ENCODE peak calls at places on chromosomes 11 and 22, in seven cellular contexts. A, C, B, G, I, F and Q are unnamed samples.

GRCh38 chr11:114040706-114041211 is 18.8 kb upstream of the ZBTB16 start:
- DNase-seq in A (no peak), C (no peak), B (no peak), G (no peak), I (no peak), F (no peak), Q (no peak)

GRCh38 chr11:96137357-96137756 is 205.6 kb downstream of the MAML2 start:
- DNase-seq in A (no peak), C (no peak), B (no peak), G (no peak), I (no peak), F (no peak), Q (no peak)

GRCh38 chr22:47835726-47836125 is 1073.3 kb downstream of the TBC1D22A start:
- DNase-seq in A (no peak), C (no peak), B (no peak), G (no peak), I (no peak), F (no peak), Q (peak; percentile 55)

GRCh38 chr11:57597461-57597892 is at the start of gene SERPING1:
- DNase-seq in A (no peak), C (peak; percentile 69), B (no peak), G (no peak), I (no peak), F (no peak), Q (no peak)

GRCh38 chr11:44632466-44633123 is 67.1 kb downstream of the CD82 start:
- DNase-seq in A (no peak), C (no peak), B (no peak), G (no peak), I (no peak), F (no peak), Q (no peak)

GRCh38 chr11:128061321-128061871 is 526.0 kb downstream of the ETS1 start:
- DNase-seq in A (peak; percentile 66), C (no peak), B (no peak), G (no peak), I (no peak), F (peak; percentile 71), Q (no peak)

GRCh38 chr22:25514436-25514835 is 50.0 kb upstream of the GRK3 start:
- DNase-seq in A (no peak), C (no peak), B (no peak), G (no peak), I (no peak), F (no peak), Q (no peak)

GRCh38 chr11:68946416-68947090 is 34.2 kb downstream of the MRGPRD start:
- DNase-seq in A (no peak), C (peak; percentile 56), B (no peak), G (peak; percentile 42), I (no peak), F (no peak), Q (peak; percentile 87)

GRCh38 chr11:59578369-59578768 is 37.2 kb downstream of the OSBP start:
- DNase-seq in A (no peak), C (no peak), B (no peak), G (no peak), I (no peak), F (no peak), Q (no peak)

GRCh38 chr11:4991066-4991465 is 3.6 kb upstream of the OR51L1 start:
- DNase-seq in A (no peak), C (no peak), B (no peak), G (no peak), I (no peak), F (no peak), Q (no peak)

GRCh38 chr11:33266418-33267215 is 9.4 kb downstream of the HIPK3 start:
- DNase-seq in A (no peak), C (peak; percentile 70), B (no peak), G (no peak), I (no peak), F (no peak), Q (no peak)

GRCh38 chr11:96013459-96014213 is 89.7 kb upstream of the MTMR2 start:
- DNase-seq in A (no peak), C (no peak), B (no peak), G (no peak), I (peak; percentile 50), F (no peak), Q (no peak)